ENCODE peak calls at places on chromosomes 1 and 21, in five cellular contexts. One of them, this sample, is unnamed.

GRCh38 chr1:18527921-18528320 is 47.2 kb downstream of the KLHDC7A start:
- DNase-seq in neural crest cell: no peak
- DNase-seq in iris pigment epithelial cell: no peak
- DNase-seq in D341Med: no peak
- DNase-seq in ELR: no peak
- DNase-seq in this sample: no peak

GRCh38 chr1:230191079-230191478 is 124.0 kb downstream of the GALNT2 start:
- DNase-seq in ELR: peak
- DNase-seq in D341Med: no peak
- DNase-seq in iris pigment epithelial cell: peak
- DNase-seq in neural crest cell: no peak
- DNase-seq in this sample: peak

GRCh38 chr1:162822391-162823200 is 32.1 kb downstream of the HSD17B7 start:
- DNase-seq in iris pigment epithelial cell: no peak
- DNase-seq in D341Med: peak
- DNase-seq in neural crest cell: peak
- DNase-seq in ELR: peak
- DNase-seq in this sample: peak

GRCh38 chr1:214899908-214900470 is 182.5 kb upstream of the KCNK2 start:
- DNase-seq in iris pigment epithelial cell: peak
- DNase-seq in neural crest cell: no peak
- DNase-seq in ELR: peak
- DNase-seq in D341Med: no peak
- DNase-seq in this sample: no peak

GRCh38 chr1:197683895-197684553 is 91.3 kb downstream of the DENND1B start:
- DNase-seq in iris pigment epithelial cell: peak
- DNase-seq in neural crest cell: no peak
- DNase-seq in ELR: peak
- DNase-seq in D341Med: no peak
- DNase-seq in this sample: no peak

GRCh38 chr1:2199042-2199810 is 4.7 kb upstream of the FAAP20 start:
- DNase-seq in ELR: peak
- DNase-seq in D341Med: peak
- DNase-seq in neural crest cell: peak
- DNase-seq in iris pigment epithelial cell: peak
- DNase-seq in this sample: peak

GRCh38 chr1:63994636-63995035 is 208.8 kb upstream of the UBE2U start:
- DNase-seq in neural crest cell: no peak
- DNase-seq in iris pigment epithelial cell: no peak
- DNase-seq in D341Med: no peak
- DNase-seq in ELR: no peak
- DNase-seq in this sample: no peak

GRCh38 chr21:31347435-31348032 is 3.5 kb upstream of the TIAM1 start:
- DNase-seq in neural crest cell: peak
- DNase-seq in iris pigment epithelial cell: peak
- DNase-seq in D341Med: peak
- DNase-seq in ELR: peak
- DNase-seq in this sample: peak

This sample was measured in cardiac muscle cell.